ENCODE peak calls at places on chromosomes 5 and 9, in five cellular contexts. One of them, this sample, is unnamed.

GRCh38 chr9:121249563-121249962 is 18.4 kb upstream of the GSN start:
- DNase-seq in Panc1: no peak
- DNase-seq in A549: peak
- DNase-seq in pancreas: no peak
- DNase-seq in AG04450: no peak
- DNase-seq in this sample: no peak

GRCh38 chr5:130496215-130496614 is 592.0 kb downstream of the CHSY3 start:
- DNase-seq in Panc1: no peak
- DNase-seq in A549: peak
- DNase-seq in pancreas: no peak
- DNase-seq in AG04450: no peak
- DNase-seq in this sample: no peak

GRCh38 chr9:83477571-83477970 is 60.6 kb downstream of the FRMD3 start:
- DNase-seq in Panc1: no peak
- DNase-seq in A549: no peak
- DNase-seq in pancreas: no peak
- DNase-seq in AG04450: no peak
- DNase-seq in this sample: peak

GRCh38 chr9:134622896-134623407 is 18.7 kb upstream of the COL5A1 start:
- DNase-seq in Panc1: no peak
- DNase-seq in A549: no peak
- DNase-seq in pancreas: no peak
- DNase-seq in AG04450: no peak
- DNase-seq in this sample: no peak

GRCh38 chr9:128102861-128103588 is 24.5 kb downstream of the PTGES2 start:
- DNase-seq in Panc1: no peak
- DNase-seq in A549: no peak
- DNase-seq in pancreas: peak
- DNase-seq in AG04450: no peak
- DNase-seq in this sample: no peak

GRCh38 chr5:104706570-104706969 is 1144.0 kb upstream of the NUDT12 start:
- DNase-seq in Panc1: no peak
- DNase-seq in A549: no peak
- DNase-seq in pancreas: no peak
- DNase-seq in AG04450: no peak
- DNase-seq in this sample: no peak

GRCh38 chr9:4760122-4760521 is 19.1 kb upstream of the AK3 start:
- DNase-seq in Panc1: no peak
- DNase-seq in A549: no peak
- DNase-seq in pancreas: no peak
- DNase-seq in AG04450: no peak
- DNase-seq in this sample: no peak

GRCh38 chr9:7169717-7170348 is 412.1 kb downstream of the KDM4C start:
- DNase-seq in Panc1: no peak
- DNase-seq in A549: no peak
- DNase-seq in pancreas: no peak
- DNase-seq in AG04450: no peak
- DNase-seq in this sample: peak

GRCh38 chr5:173243215-173243614 is 8.2 kb upstream of the NKX2-5 start:
- DNase-seq in Panc1: no peak
- DNase-seq in A549: no peak
- DNase-seq in pancreas: no peak
- DNase-seq in AG04450: no peak
- DNase-seq in this sample: no peak

GRCh38 chr9:36119476-36119875 is 17.1 kb upstream of the GLIPR2 start:
- DNase-seq in Panc1: no peak
- DNase-seq in A549: no peak
- DNase-seq in pancreas: no peak
- DNase-seq in AG04450: no peak
- DNase-seq in this sample: no peak

GRCh38 chr9:36802171-36802920 is 229.7 kb downstream of the MELK start:
- DNase-seq in Panc1: no peak
- DNase-seq in A549: peak
- DNase-seq in pancreas: no peak
- DNase-seq in AG04450: peak
- DNase-seq in this sample: no peak

GRCh38 chr9:132638240-132638639 is 31.5 kb downstream of the DDX31 start:
- DNase-seq in Panc1: no peak
- DNase-seq in A549: no peak
- DNase-seq in pancreas: no peak
- DNase-seq in AG04450: no peak
- DNase-seq in this sample: no peak

GRCh38 chr9:115524467-115525059 is 406.6 kb upstream of the TNC start:
- DNase-seq in Panc1: peak
- DNase-seq in A549: peak
- DNase-seq in pancreas: no peak
- DNase-seq in AG04450: peak
- DNase-seq in this sample: peak

GRCh38 chr9:2486988-2487387 is 134.6 kb upstream of the VLDLR start:
- DNase-seq in Panc1: no peak
- DNase-seq in A549: no peak
- DNase-seq in pancreas: no peak
- DNase-seq in AG04450: no peak
- DNase-seq in this sample: no peak

GRCh38 chr5:132481243-132482211 is 9.0 kb downstream of the IRF1 start:
- DNase-seq in Panc1: no peak
- DNase-seq in A549: no peak
- DNase-seq in pancreas: no peak
- DNase-seq in AG04450: no peak
- DNase-seq in this sample: no peak

GRCh38 chr9:21607576-21607975 is 125.5 kb upstream of the IFNE start:
- DNase-seq in Panc1: no peak
- DNase-seq in A549: no peak
- DNase-seq in pancreas: no peak
- DNase-seq in AG04450: no peak
- DNase-seq in this sample: no peak

GRCh38 chr5:60945760-60946253 is 802 bp downstream of the NDUFAF2 start:
- DNase-seq in Panc1: no peak
- DNase-seq in A549: peak
- DNase-seq in pancreas: peak
- DNase-seq in AG04450: peak
- DNase-seq in this sample: peak

GRCh38 chr5:171934586-171934985 is 71.9 kb downstream of the FBXW11 start:
- DNase-seq in Panc1: no peak
- DNase-seq in A549: no peak
- DNase-seq in pancreas: no peak
- DNase-seq in AG04450: no peak
- DNase-seq in this sample: no peak

GRCh38 chr9:133892193-133892920 is 99.8 kb downstream of the VAV2 start:
- DNase-seq in Panc1: no peak
- DNase-seq in A549: no peak
- DNase-seq in pancreas: no peak
- DNase-seq in AG04450: no peak
- DNase-seq in this sample: no peak

GRCh38 chr9:1946506-1946905 is 68.6 kb upstream of the SMARCA2 start:
- DNase-seq in Panc1: no peak
- DNase-seq in A549: no peak
- DNase-seq in pancreas: no peak
- DNase-seq in AG04450: no peak
- DNase-seq in this sample: no peak

GRCh38 chr9:129458155-129458661 is 162.7 kb downstream of the C9orf50 start:
- DNase-seq in Panc1: no peak
- DNase-seq in A549: no peak
- DNase-seq in pancreas: peak
- DNase-seq in AG04450: no peak
- DNase-seq in this sample: no peak

GRCh38 chr5:157893611-157894010 is 34.7 kb upstream of the CLINT1 start:
- DNase-seq in Panc1: no peak
- DNase-seq in A549: no peak
- DNase-seq in pancreas: no peak
- DNase-seq in AG04450: no peak
- DNase-seq in this sample: no peak

GRCh38 chr5:98497391-98497790 is 276.1 kb upstream of the RGMB start:
- DNase-seq in Panc1: no peak
- DNase-seq in A549: no peak
- DNase-seq in pancreas: no peak
- DNase-seq in AG04450: no peak
- DNase-seq in this sample: no peak

GRCh38 chr9:94906713-94907112 is 180.2 kb downstream of the AOPEP start:
- DNase-seq in Panc1: no peak
- DNase-seq in A549: no peak
- DNase-seq in pancreas: no peak
- DNase-seq in AG04450: no peak
- DNase-seq in this sample: no peak

GRCh38 chr9:134889386-134890214 is 9.0 kb downstream of the FCN2 start:
- DNase-seq in Panc1: no peak
- DNase-seq in A549: no peak
- DNase-seq in pancreas: no peak
- DNase-seq in AG04450: no peak
- DNase-seq in this sample: no peak

GRCh38 chr5:24363789-24364534 is 280.8 kb downstream of the CDH10 start:
- DNase-seq in Panc1: no peak
- DNase-seq in A549: no peak
- DNase-seq in pancreas: no peak
- DNase-seq in AG04450: no peak
- DNase-seq in this sample: no peak

GRCh38 chr5:158117467-158118165 is 258.7 kb upstream of the CLINT1 start:
- DNase-seq in Panc1: no peak
- DNase-seq in A549: no peak
- DNase-seq in pancreas: no peak
- DNase-seq in AG04450: no peak
- DNase-seq in this sample: no peak

GRCh38 chr5:138649316-138649720 is 74.1 kb upstream of the HSPA9 start:
- DNase-seq in Panc1: no peak
- DNase-seq in A549: no peak
- DNase-seq in pancreas: no peak
- DNase-seq in AG04450: no peak
- DNase-seq in this sample: no peak

GRCh38 chr9:23842531-23843129 is 16.6 kb upstream of the ELAVL2 start:
- DNase-seq in Panc1: no peak
- DNase-seq in A549: no peak
- DNase-seq in pancreas: no peak
- DNase-seq in AG04450: no peak
- DNase-seq in this sample: no peak
- TF ChIP-seq CTCF in Panc1: no peak
- TF ChIP-seq CTCF in A549: no peak
- TF ChIP-seq CTCF in pancreas: no peak
- TF ChIP-seq CTCF in AG04450: no peak
- TF ChIP-seq CTCF in this sample: no peak

GRCh38 chr5:137034764-137035479 is 464.2 kb downstream of the SPOCK1 start:
- DNase-seq in Panc1: no peak
- DNase-seq in A549: no peak
- DNase-seq in pancreas: no peak
- DNase-seq in AG04450: no peak
- DNase-seq in this sample: no peak
- TF ChIP-seq CTCF in Panc1: no peak
- TF ChIP-seq CTCF in A549: no peak
- TF ChIP-seq CTCF in pancreas: no peak
- TF ChIP-seq CTCF in AG04450: no peak
- TF ChIP-seq CTCF in this sample: no peak

DNA sequence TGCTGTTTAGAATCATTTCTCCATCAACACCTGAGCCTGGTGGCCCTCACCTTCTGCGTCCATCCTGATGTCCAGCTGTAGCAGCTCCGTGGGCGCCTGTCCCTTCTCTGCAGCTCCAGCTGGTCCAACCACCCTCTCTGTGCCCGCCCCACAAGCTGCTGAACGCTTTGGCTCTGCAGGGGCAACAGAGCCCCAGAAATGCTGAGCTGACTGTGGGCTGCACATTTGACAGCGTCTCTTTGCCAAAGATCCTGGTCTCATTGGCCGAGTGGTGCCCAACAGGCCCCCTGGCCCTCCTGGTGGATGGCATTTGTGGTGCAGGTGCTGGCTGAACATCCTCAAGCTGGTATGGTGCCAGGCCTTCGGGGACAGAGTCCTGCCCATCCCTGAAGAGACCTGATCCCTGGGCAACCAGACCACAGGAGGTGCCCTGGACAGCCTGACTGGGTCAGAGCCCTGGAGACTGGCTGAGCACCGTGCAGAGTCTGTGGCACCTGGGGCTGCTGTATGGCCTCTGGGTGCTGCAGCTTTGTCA is 25.3 kb upstream of the CEP72 start:
- DNase-seq in Panc1: no peak
- DNase-seq in A549: peak
- DNase-seq in pancreas: no peak
- DNase-seq in AG04450: no peak
- DNase-seq in this sample: no peak
- TF ChIP-seq CTCF in Panc1: no peak
- TF ChIP-seq CTCF in A549: no peak
- TF ChIP-seq CTCF in pancreas: no peak
- TF ChIP-seq CTCF in AG04450: no peak
- TF ChIP-seq CTCF in this sample: no peak

GRCh38 chr9:72150172-72150571 is 932 bp downstream of the GDA start:
- DNase-seq in Panc1: no peak
- DNase-seq in A549: no peak
- DNase-seq in pancreas: no peak
- DNase-seq in AG04450: no peak
- DNase-seq in this sample: no peak

GRCh38 chr9:72151099-72151498 is 1.9 kb downstream of the GDA start:
- DNase-seq in Panc1: no peak
- DNase-seq in A549: no peak
- DNase-seq in pancreas: no peak
- DNase-seq in AG04450: no peak
- DNase-seq in this sample: no peak

GRCh38 chr9:72147676-72148075 is 1.6 kb upstream of the GDA start:
- DNase-seq in Panc1: no peak
- DNase-seq in A549: no peak
- DNase-seq in pancreas: no peak
- DNase-seq in AG04450: no peak
- DNase-seq in this sample: no peak

GRCh38 chr9:72150653-72151052 is 1.4 kb downstream of the GDA start:
- DNase-seq in Panc1: no peak
- DNase-seq in A549: no peak
- DNase-seq in pancreas: no peak
- DNase-seq in AG04450: no peak
- DNase-seq in this sample: no peak

DNA sequence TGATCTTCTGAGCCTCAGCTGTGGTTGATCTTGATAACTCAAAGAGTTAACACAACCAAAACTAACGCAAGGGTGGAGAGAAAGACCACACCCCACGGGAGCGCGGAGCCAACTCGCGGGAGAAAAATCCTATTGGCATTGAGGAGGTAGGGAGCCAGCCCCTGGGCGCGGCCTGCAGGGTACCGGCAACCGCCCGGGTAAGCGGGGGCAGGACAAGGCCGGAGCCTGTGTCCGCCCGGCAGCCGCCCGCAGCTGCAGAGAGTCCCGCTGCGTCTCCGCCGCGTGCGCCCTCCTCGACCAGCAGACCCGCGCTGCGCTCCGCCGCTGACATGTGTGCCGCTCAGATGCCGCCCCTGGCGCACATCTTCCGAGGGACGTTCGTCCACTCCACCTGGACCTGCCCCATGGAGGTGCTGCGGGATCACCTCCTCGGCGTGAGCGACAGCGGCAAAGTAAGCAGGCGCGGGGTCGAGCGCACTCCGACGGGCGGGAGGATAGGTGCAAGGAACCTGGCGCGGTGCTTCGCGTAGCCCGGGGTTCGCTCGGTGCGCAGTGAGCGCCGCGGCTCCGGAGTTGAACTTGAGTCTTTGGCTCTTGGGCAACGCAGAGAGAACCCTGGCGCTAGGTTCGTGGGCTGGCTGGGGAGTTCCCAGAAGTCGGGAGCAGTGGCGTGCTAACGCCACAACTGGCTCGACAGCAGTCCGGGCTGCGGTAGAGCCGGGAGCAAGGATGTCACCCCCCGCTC is at the start of gene GDA:
- DNase-seq in Panc1: no peak
- DNase-seq in A549: peak
- DNase-seq in pancreas: peak
- DNase-seq in AG04450: no peak
- DNase-seq in this sample: no peak
- TF ChIP-seq CTCF in Panc1: no peak
- TF ChIP-seq CTCF in A549: no peak
- TF ChIP-seq CTCF in pancreas: no peak
- TF ChIP-seq CTCF in AG04450: no peak
- TF ChIP-seq CTCF in this sample: no peak

GRCh38 chr9:107155244-107155817 is 127.7 kb upstream of the RAD23B start:
- DNase-seq in Panc1: no peak
- DNase-seq in A549: no peak
- DNase-seq in pancreas: no peak
- DNase-seq in AG04450: no peak
- DNase-seq in this sample: no peak
- TF ChIP-seq CTCF in Panc1: no peak
- TF ChIP-seq CTCF in A549: no peak
- TF ChIP-seq CTCF in pancreas: no peak
- TF ChIP-seq CTCF in AG04450: no peak
- TF ChIP-seq CTCF in this sample: no peak

This sample was measured in astrocyte of the cerebellum.